ENCODE peak calls at places on chromosomes 12 and 14, in four cellular contexts. D, S, F and J are unnamed samples.

GRCh38 chr14:72573725-72574426 is 320.0 kb downstream of the DPF3 start:
- DNase-seq in D (no peak), S (no peak), F (no peak), J (no peak)

GRCh38 chr12:62627181-62627580 is 160.6 kb downstream of the MON2 start:
- DNase-seq in D (no peak), S (no peak), F (no peak), J (no peak)

GRCh38 chr12:10405294-10405693 is 4.3 kb downstream of the KLRC4 start:
- DNase-seq in D (no peak), S (no peak), F (no peak), J (no peak)

GRCh38 chr12:52130695-52131094 is 51.2 kb downstream of the SMIM41 start:
- DNase-seq in D (no peak), S (no peak), F (peak; percentile 99), J (no peak)

GRCh38 chr14:22081352-22081751 is 407.7 kb upstream of the OR4E1 start:
- DNase-seq in D (no peak), S (no peak), F (no peak), J (no peak)

GRCh38 chr12:68559246-68559645 is 51.5 kb upstream of the RAP1B start:
- DNase-seq in D (no peak), S (peak; percentile 86), F (no peak), J (no peak)

GRCh38 chr12:91182664-91183455 is at the start of gene DCN:
- DNase-seq in D (no peak), S (no peak), F (no peak), J (no peak)

GRCh38 chr12:39297946-39298345 is 145.0 kb downstream of the KIF21A start:
- DNase-seq in D (no peak), S (no peak), F (no peak), J (no peak)

GRCh38 chr14:29243355-29243754 is 476.8 kb downstream of the FOXG1 start:
- DNase-seq in D (no peak), S (no peak), F (peak; percentile 59), J (no peak)

GRCh38 chr14:50600849-50601248 is 40.9 kb downstream of the ATL1 start:
- DNase-seq in D (no peak), S (no peak), F (no peak), J (no peak)

GRCh38 chr12:75964150-75964549 is 67.4 kb downstream of the PHLDA1 start:
- DNase-seq in D (no peak), S (no peak), F (no peak), J (no peak)

GRCh38 chr12:132154941-132155770 is 10.9 kb downstream of the NOC4L start:
- DNase-seq in D (no peak), S (no peak), F (no peak), J (no peak)

GRCh38 chr14:42224053-42224888 is 617.6 kb downstream of the LRFN5 start:
- DNase-seq in D (no peak), S (peak; percentile 56), F (peak; percentile 80), J (peak; percentile 37)

GRCh38 chr12:1054103-1054838 is 63.2 kb downstream of the ERC1 start:
- DNase-seq in D (no peak), S (no peak), F (peak; percentile 94), J (peak; percentile 17)

GRCh38 chr12:59452746-59453145 is 143.1 kb upstream of the SLC16A7 start:
- DNase-seq in D (no peak), S (no peak), F (no peak), J (no peak)

GRCh38 chr12:127240249-127240929 is 1026.6 kb upstream of the TMEM132C start:
- DNase-seq in D (no peak), S (no peak), F (no peak), J (no peak)